ENCODE peak calls at places on chromosomes 2 and 18, in six cellular contexts. One of them, this sample, is unnamed. For H3K4me1, the result is how much of the 10 kb centered on the place peaks cover.

GRCh38 chr2:220555961-220556360 is 928.5 kb downstream of the SLC4A3 start:
- DNase-seq in Peyer's patch: no peak
- DNase-seq in Panc1: no peak
- DNase-seq in mesendoderm: no peak
- DNase-seq in GM23248: peak
- DNase-seq in lower lobe of right lung: no peak
- DNase-seq in this sample: peak

GRCh38 chr2:24831736-24832421 is 38.7 kb downstream of the CENPO start:
- DNase-seq in Peyer's patch: no peak
- DNase-seq in lower lobe of right lung: no peak
- DNase-seq in mesendoderm: no peak
- DNase-seq in Panc1: no peak
- DNase-seq in GM23248: no peak
- DNase-seq in this sample: no peak

GRCh38 chr18:23401400-23402347 is 51.4 kb upstream of the RIOK3 start:
- DNase-seq in GM23248: no peak
- DNase-seq in Panc1: no peak
- DNase-seq in lower lobe of right lung: peak
- DNase-seq in mesendoderm: peak
- DNase-seq in Peyer's patch: peak
- DNase-seq in this sample: peak

GRCh38 chr2:141496805-141497204 is 634.0 kb downstream of the LRP1B start:
- DNase-seq in mesendoderm: no peak
- DNase-seq in lower lobe of right lung: no peak
- DNase-seq in Panc1: no peak
- DNase-seq in Peyer's patch: no peak
- DNase-seq in GM23248: peak
- DNase-seq in this sample: peak

GRCh38 chr2:48448274-48449061 is 81.5 kb upstream of the STON1 start:
- DNase-seq in Peyer's patch: no peak
- DNase-seq in Panc1: no peak
- DNase-seq in GM23248: peak
- DNase-seq in mesendoderm: no peak
- DNase-seq in lower lobe of right lung: no peak
- DNase-seq in this sample: peak

GRCh38 chr2:190280565-190281330 is 38.9 kb downstream of the HIBCH start:
- DNase-seq in lower lobe of right lung: peak
- DNase-seq in Peyer's patch: no peak
- DNase-seq in Panc1: no peak
- DNase-seq in mesendoderm: no peak
- DNase-seq in GM23248: peak
- DNase-seq in this sample: no peak

GRCh38 chr2:144596074-144596871 is 76.4 kb upstream of the ZEB2 start:
- DNase-seq in Panc1: peak
- DNase-seq in GM23248: peak
- DNase-seq in Peyer's patch: no peak
- DNase-seq in lower lobe of right lung: no peak
- DNase-seq in mesendoderm: peak
- DNase-seq in this sample: peak

GRCh38 chr2:8676915-8677645 is 4.8 kb upstream of the ID2 start:
- DNase-seq in Peyer's patch: peak
- DNase-seq in lower lobe of right lung: peak
- DNase-seq in mesendoderm: peak
- DNase-seq in Panc1: no peak
- DNase-seq in GM23248: peak
- DNase-seq in this sample: peak

GRCh38 chr2:72114693-72115051 is 33.0 kb downstream of the CYP26B1 start:
- DNase-seq in mesendoderm: peak
- DNase-seq in Peyer's patch: no peak
- DNase-seq in lower lobe of right lung: no peak
- DNase-seq in Panc1: no peak
- DNase-seq in GM23248: peak
- DNase-seq in this sample: no peak

GRCh38 chr2:15893689-15894325 is 46.5 kb upstream of the MYCN start:
- DNase-seq in Peyer's patch: no peak
- DNase-seq in Panc1: no peak
- DNase-seq in lower lobe of right lung: no peak
- DNase-seq in mesendoderm: no peak
- DNase-seq in GM23248: no peak
- DNase-seq in this sample: no peak

GRCh38 chr2:61510674-61511671 is 27.2 kb downstream of the XPO1 start:
- DNase-seq in mesendoderm: no peak
- DNase-seq in Panc1: no peak
- DNase-seq in GM23248: no peak
- DNase-seq in Peyer's patch: no peak
- DNase-seq in lower lobe of right lung: no peak
- DNase-seq in this sample: no peak

GRCh38 chr18:48719988-48720654 is 181.3 kb downstream of the CTIF start:
- DNase-seq in mesendoderm: peak
- DNase-seq in Peyer's patch: no peak
- DNase-seq in GM23248: peak
- DNase-seq in Panc1: no peak
- DNase-seq in lower lobe of right lung: no peak
- DNase-seq in this sample: peak

GRCh38 chr2:36358317-36358659 is 2.7 kb downstream of the CRIM1 start:
- DNase-seq in mesendoderm: no peak
- DNase-seq in GM23248: peak
- DNase-seq in Peyer's patch: no peak
- DNase-seq in Panc1: no peak
- DNase-seq in lower lobe of right lung: no peak
- DNase-seq in this sample: peak

GRCh38 chr2:46563110-46563731 is 83.9 kb downstream of the TMEM247 start:
- DNase-seq in Panc1: no peak
- DNase-seq in Peyer's patch: no peak
- DNase-seq in mesendoderm: no peak
- DNase-seq in lower lobe of right lung: no peak
- DNase-seq in GM23248: no peak
- DNase-seq in this sample: no peak
- H3K4me1 ChIP-seq in Panc1: under half
- H3K4me1 ChIP-seq in Peyer's patch: under half
- H3K4me1 ChIP-seq in mesendoderm: under half
- H3K4me1 ChIP-seq in lower lobe of right lung: under half
- H3K4me1 ChIP-seq in GM23248: under half
- H3K4me1 ChIP-seq in this sample: under half

GRCh38 chr2:39120521-39120770 is 405 bp downstream of the SOS1 start:
- DNase-seq in GM23248: no peak
- DNase-seq in mesendoderm: no peak
- DNase-seq in Panc1: no peak
- DNase-seq in lower lobe of right lung: no peak
- DNase-seq in Peyer's patch: no peak
- DNase-seq in this sample: no peak
- H3K4me1 ChIP-seq in GM23248: under half
- H3K4me1 ChIP-seq in mesendoderm: under half
- H3K4me1 ChIP-seq in Panc1: under half
- H3K4me1 ChIP-seq in lower lobe of right lung: under half
- H3K4me1 ChIP-seq in Peyer's patch: under half
- H3K4me1 ChIP-seq in this sample: under half

GRCh38 chr2:177322801-177323261 is 58.3 kb upstream of the NFE2L2 start:
- DNase-seq in Peyer's patch: peak
- DNase-seq in GM23248: no peak
- DNase-seq in mesendoderm: peak
- DNase-seq in lower lobe of right lung: no peak
- DNase-seq in Panc1: no peak
- DNase-seq in this sample: no peak
- H3K4me1 ChIP-seq in Peyer's patch: under half
- H3K4me1 ChIP-seq in GM23248: under half
- H3K4me1 ChIP-seq in mesendoderm: under half
- H3K4me1 ChIP-seq in lower lobe of right lung: under half
- H3K4me1 ChIP-seq in Panc1: under half
- H3K4me1 ChIP-seq in this sample: under half

GRCh38 chr18:58966704-58967103 is 102.0 kb downstream of the ZNF532 start:
- DNase-seq in lower lobe of right lung: no peak
- DNase-seq in mesendoderm: no peak
- DNase-seq in Panc1: no peak
- DNase-seq in GM23248: no peak
- DNase-seq in Peyer's patch: no peak
- DNase-seq in this sample: peak
- H3K4me1 ChIP-seq in lower lobe of right lung: under half
- H3K4me1 ChIP-seq in mesendoderm: under half
- H3K4me1 ChIP-seq in Panc1: under half
- H3K4me1 ChIP-seq in GM23248: under half
- H3K4me1 ChIP-seq in Peyer's patch: under half
- H3K4me1 ChIP-seq in this sample: under half

GRCh38 chr18:59070181-59070912 is 69.3 kb upstream of the SEC11C start:
- DNase-seq in GM23248: peak
- DNase-seq in Panc1: peak
- DNase-seq in mesendoderm: peak
- DNase-seq in lower lobe of right lung: peak
- DNase-seq in Peyer's patch: peak
- DNase-seq in this sample: peak
- H3K4me1 ChIP-seq in GM23248: under half
- H3K4me1 ChIP-seq in Panc1: under half
- H3K4me1 ChIP-seq in mesendoderm: under half
- H3K4me1 ChIP-seq in lower lobe of right lung: under half
- H3K4me1 ChIP-seq in Peyer's patch: under half
- H3K4me1 ChIP-seq in this sample: under half

GRCh38 chr2:95024960-95025405 is 525 bp upstream of the MAL start:
- DNase-seq in GM23248: no peak
- DNase-seq in lower lobe of right lung: no peak
- DNase-seq in mesendoderm: no peak
- DNase-seq in Panc1: no peak
- DNase-seq in Peyer's patch: no peak
- DNase-seq in this sample: no peak

GRCh38 chr2:95026471-95027368 is 1.2 kb downstream of the MAL start:
- DNase-seq in GM23248: no peak
- DNase-seq in Peyer's patch: no peak
- DNase-seq in mesendoderm: peak
- DNase-seq in Panc1: no peak
- DNase-seq in lower lobe of right lung: no peak
- DNase-seq in this sample: no peak

GRCh38 chr2:95024306-95024880 is 1.1 kb upstream of the MAL start:
- DNase-seq in lower lobe of right lung: no peak
- DNase-seq in Peyer's patch: no peak
- DNase-seq in Panc1: no peak
- DNase-seq in GM23248: no peak
- DNase-seq in mesendoderm: no peak
- DNase-seq in this sample: no peak

GRCh38 chr2:95027369-95027720 is 1.8 kb downstream of the MAL start:
- DNase-seq in mesendoderm: no peak
- DNase-seq in lower lobe of right lung: no peak
- DNase-seq in Peyer's patch: no peak
- DNase-seq in Panc1: no peak
- DNase-seq in GM23248: no peak
- DNase-seq in this sample: no peak

DNA sequence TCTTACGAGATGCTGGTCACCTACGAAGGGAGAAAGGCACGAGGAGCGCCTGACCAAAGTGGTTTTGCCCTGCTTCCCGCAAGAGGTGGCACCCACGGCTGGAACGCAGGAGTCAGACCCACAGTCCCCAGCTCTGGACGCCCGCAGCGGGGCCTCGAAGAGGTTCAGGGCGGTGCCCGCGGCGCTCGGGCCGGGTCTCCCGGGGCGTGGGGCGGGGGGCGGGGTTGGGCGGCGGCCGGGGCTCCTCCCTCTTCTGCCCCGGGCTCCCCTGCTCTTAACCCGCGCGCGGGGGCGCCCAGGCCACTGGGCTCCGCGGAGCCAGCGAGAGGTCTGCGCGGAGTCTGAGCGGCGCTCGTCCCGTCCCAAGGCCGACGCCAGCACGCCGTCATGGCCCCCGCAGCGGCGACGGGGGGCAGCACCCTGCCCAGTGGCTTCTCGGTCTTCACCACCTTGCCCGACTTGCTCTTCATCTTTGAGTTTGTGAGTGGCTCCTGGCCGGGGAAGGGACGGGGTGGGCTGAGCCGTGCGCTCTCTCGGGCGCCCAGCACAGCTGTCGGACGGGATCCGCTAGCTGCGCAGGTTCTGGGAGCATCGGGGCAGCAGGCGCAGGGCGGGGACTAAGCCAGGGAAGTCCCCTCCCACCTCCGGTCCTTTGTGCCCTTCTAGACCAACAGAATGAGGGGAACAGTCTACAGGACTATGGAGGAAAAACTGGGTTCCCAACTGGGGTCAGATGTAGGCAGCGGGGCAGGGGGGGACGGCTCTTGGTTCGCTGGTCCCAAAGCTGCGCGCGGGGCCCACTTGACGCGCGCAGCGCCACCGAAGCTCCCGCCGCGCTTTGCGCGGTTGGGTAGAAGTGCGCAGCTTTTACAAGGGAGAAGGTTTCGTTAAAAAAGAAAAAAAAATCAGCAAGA is at the start of gene MAL:
- DNase-seq in mesendoderm: peak
- DNase-seq in lower lobe of right lung: no peak
- DNase-seq in Peyer's patch: peak
- DNase-seq in Panc1: no peak
- DNase-seq in GM23248: no peak
- DNase-seq in this sample: no peak
- H3K4me1 ChIP-seq in mesendoderm: under half
- H3K4me1 ChIP-seq in lower lobe of right lung: under half
- H3K4me1 ChIP-seq in Peyer's patch: under half
- H3K4me1 ChIP-seq in Panc1: under half
- H3K4me1 ChIP-seq in GM23248: under half
- H3K4me1 ChIP-seq in this sample: under half

This sample was measured in IMR-90.